ENCODE peak calls at places on chromosome 13, in four cellular contexts. One of them, this sample, is unnamed.

GRCh38 chr13:48653074-48654054 is at the start of gene CYSLTR2:
- DNase-seq in NCI-H2107: no peak
- DNase-seq in choroid plexus epithelial cell: peak; percentile 76
- DNase-seq in left cardiac atrium: no peak
- DNase-seq in this sample: no peak

GRCh38 chr13:27496006-27496405 is 45.6 kb upstream of the MTIF3 start:
- DNase-seq in NCI-H2107: no peak
- DNase-seq in choroid plexus epithelial cell: no peak
- DNase-seq in left cardiac atrium: no peak
- DNase-seq in this sample: no peak

GRCh38 chr13:38042771-38043170 is 173.2 kb upstream of the TRPC4 start:
- DNase-seq in NCI-H2107: no peak
- DNase-seq in choroid plexus epithelial cell: peak; percentile 32
- DNase-seq in left cardiac atrium: no peak
- DNase-seq in this sample: no peak

GRCh38 chr13:29840585-29840984 is 9.8 kb downstream of the UBL3 start:
- DNase-seq in NCI-H2107: no peak
- DNase-seq in choroid plexus epithelial cell: no peak
- DNase-seq in left cardiac atrium: no peak
- DNase-seq in this sample: no peak

GRCh38 chr13:109790951-109791605 is 4.7 kb upstream of the IRS2 start:
- DNase-seq in NCI-H2107: peak; percentile 30
- DNase-seq in choroid plexus epithelial cell: peak; percentile 77
- DNase-seq in left cardiac atrium: no peak
- DNase-seq in this sample: peak; percentile 27

GRCh38 chr13:67063036-67063435 is 167.1 kb downstream of the PCDH9 start:
- DNase-seq in NCI-H2107: peak; percentile 61
- DNase-seq in choroid plexus epithelial cell: no peak
- DNase-seq in left cardiac atrium: no peak
- DNase-seq in this sample: no peak

GRCh38 chr13:99218969-99219368 is 18.3 kb downstream of the UBAC2 start:
- DNase-seq in NCI-H2107: no peak
- DNase-seq in choroid plexus epithelial cell: no peak
- DNase-seq in left cardiac atrium: no peak
- DNase-seq in this sample: no peak

GRCh38 chr13:38348890-38349289 is 761 bp upstream of the UFM1 start:
- DNase-seq in NCI-H2107: no peak
- DNase-seq in choroid plexus epithelial cell: peak; percentile 40
- DNase-seq in left cardiac atrium: no peak
- DNase-seq in this sample: no peak

GRCh38 chr13:23723463-23723862 is 153.3 kb downstream of the TNFRSF19 start:
- DNase-seq in NCI-H2107: no peak
- DNase-seq in choroid plexus epithelial cell: peak; percentile 38
- DNase-seq in left cardiac atrium: no peak
- DNase-seq in this sample: no peak

GRCh38 chr13:94641432-94641941 is 39.8 kb downstream of the GPR180 start:
- DNase-seq in NCI-H2107: no peak
- DNase-seq in choroid plexus epithelial cell: peak; percentile 82
- DNase-seq in left cardiac atrium: no peak
- DNase-seq in this sample: peak; percentile 79

GRCh38 chr13:102441085-102441484 is 39.2 kb upstream of the FGF14 start:
- DNase-seq in NCI-H2107: no peak
- DNase-seq in choroid plexus epithelial cell: no peak
- DNase-seq in left cardiac atrium: no peak
- DNase-seq in this sample: no peak

GRCh38 chr13:49346460-49346859 is 97.4 kb downstream of the CAB39L start:
- DNase-seq in NCI-H2107: no peak
- DNase-seq in choroid plexus epithelial cell: no peak
- DNase-seq in left cardiac atrium: no peak
- DNase-seq in this sample: no peak

GRCh38 chr13:36530050-36530789 is 97.9 kb downstream of the CCNA1 start:
- DNase-seq in NCI-H2107: no peak
- DNase-seq in choroid plexus epithelial cell: peak; percentile 74
- DNase-seq in left cardiac atrium: no peak
- DNase-seq in this sample: no peak